ENCODE peak calls at places on chromosomes 1 and 21, in ten cellular contexts. M is Panc1, C is epithelial cell of esophagus, O is heart left ventricle, X is tibial artery, I is mammary epithelial cell, W is body of pancreas, B is lower leg skin, Y is cardiac muscle cell, L is fibroblast of mammary gland. A is an unnamed sample.

GRCh38 chr1:39472826-39473225 is 18.6 kb upstream of the BMP8A start:
- DNase-seq in M (no peak), C (no peak), O (no peak), X (no peak), I (no peak), W (no peak), B (no peak), Y (no peak), L (no peak), A (no peak)

GRCh38 chr1:54334996-54335395 is 71.2 kb downstream of the SSBP3 start:
- DNase-seq in M (no peak), C (no peak), O (no peak), X (no peak), I (no peak), W (peak; percentile 43), B (no peak), Y (no peak), L (peak; percentile 41), A (no peak)

GRCh38 chr1:228143480-228144212 is 3.6 kb downstream of the GUK1 start:
- DNase-seq in M (no peak), C (no peak), O (no peak), X (no peak), I (no peak), W (no peak), B (no peak), Y (no peak), L (no peak), A (no peak)

GRCh38 chr1:183300828-183301227 is 114.8 kb downstream of the LAMC2 start:
- DNase-seq in M (no peak), C (no peak), O (no peak), X (no peak), I (no peak), W (no peak), B (no peak), Y (no peak), L (no peak), A (no peak)

GRCh38 chr1:59972216-59972924 is 45.8 kb upstream of the CYP2J2 start:
- DNase-seq in M (no peak), C (no peak), O (no peak), X (no peak), I (no peak), W (peak; percentile 18), B (no peak), Y (no peak), L (peak; percentile 77), A (no peak)

GRCh38 chr1:109749221-109749620 is 8.4 kb upstream of the GSTM3 start:
- DNase-seq in M (no peak), C (no peak), O (no peak), X (no peak), I (no peak), W (no peak), B (no peak), Y (no peak), L (no peak), A (no peak)

GRCh38 chr1:111615874-111616715 is 3.5 kb upstream of the RAP1A start:
- DNase-seq in M (no peak), C (no peak), O (no peak), X (no peak), I (no peak), W (no peak), B (no peak), Y (no peak), L (no peak), A (no peak)

GRCh38 chr21:17610862-17611261 is 1.8 kb downstream of the BTG3 start:
- DNase-seq in M (no peak), C (no peak), O (no peak), X (peak; percentile 22), I (peak; percentile 12), W (no peak), B (no peak), Y (no peak), L (peak; percentile 10), A (no peak)

GRCh38 chr1:46480959-46481646 is 8.5 kb upstream of the DMBX1 start:
- DNase-seq in M (no peak), C (no peak), O (no peak), X (no peak), I (no peak), W (no peak), B (no peak), Y (no peak), L (no peak), A (no peak)

GRCh38 chr1:220487297-220487820 is 40.6 kb upstream of the MARK1 start:
- DNase-seq in M (no peak), C (peak; percentile 85), O (no peak), X (no peak), I (peak; percentile 90), W (no peak), B (no peak), Y (no peak), L (peak; percentile 68), A (no peak)

GRCh38 chr1:158686430-158687009 is at the start of gene SPTA1:
- DNase-seq in M (no peak), C (no peak), O (no peak), X (no peak), I (no peak), W (no peak), B (no peak), Y (no peak), L (peak; percentile 12), A (no peak)

GRCh38 chr1:52659851-52660596 is 27.1 kb downstream of the SHISAL2A start:
- DNase-seq in M (no peak), C (peak; percentile 49), O (no peak), X (no peak), I (peak; percentile 57), W (no peak), B (no peak), Y (no peak), L (no peak), A (no peak)

GRCh38 chr1:19744335-19744743 is 55.4 kb downstream of the TMCO4 start:
- DNase-seq in M (no peak), C (no peak), O (no peak), X (no peak), I (no peak), W (no peak), B (no peak), Y (no peak), L (no peak), A (no peak)

GRCh38 chr1:234976880-234977680 is 151.6 kb downstream of the TOMM20 start:
- DNase-seq in M (no peak), C (no peak), O (no peak), X (no peak), I (no peak), W (no peak), B (no peak), Y (no peak), L (no peak), A (no peak)

GRCh38 chr1:234975941-234976871 is 152.4 kb downstream of the TOMM20 start:
- DNase-seq in M (no peak), C (no peak), O (no peak), X (peak; percentile 81), I (no peak), W (no peak), B (peak; percentile 55), Y (no peak), L (no peak), A (peak; percentile 67)

GRCh38 chr1:234978397-234979291 is 150.0 kb downstream of the TOMM20 start:
- DNase-seq in M (no peak), C (peak; percentile 77), O (peak; percentile 71), X (peak; percentile 64), I (peak; percentile 52), W (peak; percentile 34), B (peak; percentile 71), Y (no peak), L (peak; percentile 96), A (peak; percentile 80)

GRCh38 chr1:234979316-234980223 is 149.1 kb downstream of the TOMM20 start:
- DNase-seq in M (no peak), C (no peak), O (no peak), X (no peak), I (no peak), W (no peak), B (no peak), Y (no peak), L (no peak), A (no peak)

GRCh38 chr1:234977891-234978396 is 150.7 kb downstream of the TOMM20 start:
- DNase-seq in M (no peak), C (no peak), O (no peak), X (no peak), I (no peak), W (no peak), B (no peak), Y (no peak), L (no peak), A (no peak)
- H3K4me3 ChIP-seq in M (no peak overlapping the region), C (no peak overlapping the region), O (no peak overlapping the region), X (no peak overlapping the region), I (no peak overlapping the region), W (no peak overlapping the region), B (no peak overlapping the region), Y (no peak overlapping the region), L (no peak overlapping the region), A (no peak overlapping the region)

GRCh38 chr1:242425232-242425631 is 99.3 kb downstream of the PLD5 start:
- DNase-seq in M (no peak), C (peak; percentile 59), O (no peak), X (no peak), I (peak; percentile 48), W (no peak), B (no peak), Y (no peak), L (peak; percentile 16), A (no peak)
- TF ChIP-seq CTCF in M (peak; percentile 41), C (peak; percentile 17), O (no peak), X (no peak), I (peak; percentile 18), W (no peak), B (no peak), Y (no peak), L (peak; percentile 4), A (no peak)

DNA sequence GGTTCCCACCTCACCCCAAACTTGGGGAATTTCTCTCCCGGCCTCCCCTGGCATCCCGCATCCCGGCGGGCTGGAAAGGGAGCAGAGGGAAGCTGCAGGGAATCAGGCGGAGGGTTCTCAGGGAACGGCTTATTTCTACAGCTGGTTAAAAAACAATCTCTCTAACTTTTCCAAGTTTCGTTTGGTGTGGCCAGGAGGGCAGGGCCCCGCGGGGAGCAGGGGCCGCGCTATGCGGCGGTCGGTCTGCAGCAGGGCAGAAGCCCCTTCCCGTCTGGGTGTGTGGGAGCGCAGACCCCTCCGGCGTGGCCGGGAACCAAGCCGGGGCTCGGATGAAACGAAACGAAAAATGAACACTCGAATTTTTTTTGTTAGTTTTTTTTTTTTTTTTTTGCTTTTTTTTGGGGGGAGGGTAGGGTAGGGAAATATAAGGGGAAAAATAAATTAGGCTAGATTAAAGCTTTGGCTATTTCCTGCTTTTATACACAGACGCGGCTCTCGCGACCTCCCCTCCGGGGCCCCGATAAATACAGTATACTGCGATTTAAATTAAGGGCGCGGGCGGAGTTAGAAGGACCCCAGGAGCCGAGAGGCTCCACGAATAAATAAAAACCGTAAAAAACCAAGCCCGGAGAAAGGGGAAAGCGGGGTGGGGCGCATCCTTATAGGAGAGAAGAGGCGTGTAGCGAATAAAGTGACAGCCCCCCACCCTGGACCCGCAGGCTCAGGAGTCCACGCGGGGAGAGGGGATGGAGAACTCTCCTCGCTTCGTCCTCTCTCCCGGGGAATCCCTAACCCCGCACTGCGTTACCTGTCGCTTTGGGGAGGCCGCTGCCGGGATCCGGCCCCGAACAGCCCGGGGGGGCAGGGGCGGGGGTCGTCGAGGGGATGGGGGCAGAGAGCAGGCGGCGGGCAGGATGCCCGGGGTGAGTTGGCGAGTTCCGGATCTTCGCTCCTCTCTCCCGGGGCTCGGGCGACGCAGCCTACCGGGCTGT is 2.1 kb downstream of the POU3F1 start:
- DNase-seq in M (no peak), C (no peak), O (no peak), X (no peak), I (no peak), W (no peak), B (no peak), Y (no peak), L (no peak), A (no peak)
- H3K4me3 ChIP-seq in M (peak overlapping the region; percentile 37), C (peak overlapping the region; percentile 43), O (no peak overlapping the region), X (no peak overlapping the region), I (no peak overlapping the region), W (no peak overlapping the region), B (peak overlapping the region; percentile 20), Y (no peak overlapping the region), L (no peak overlapping the region), A (peak overlapping the region; percentile 19)

GRCh38 chr1:17370618-17371017 is 1.4 kb upstream of the PADI6 start:
- DNase-seq in M (no peak), C (peak; percentile 70), O (no peak), X (no peak), I (peak; percentile 32), W (no peak), B (no peak), Y (no peak), L (no peak), A (no peak)
- TF ChIP-seq CTCF in M (no peak), C (peak; percentile 71), O (no peak), X (no peak), I (peak; percentile 72), W (no peak), B (no peak), Y (no peak), L (no peak), A (no peak)

A was measured in lower lobe of right lung.